ENCODE peak calls at places on chromosomes 6 and 20, in eight cellular contexts. One of them, this sample, is unnamed.

GRCh38 chr20:62625921-62626547 is 16.3 kb upstream of the SLCO4A1 start:
- DNase-seq in GM12865: no peak
- DNase-seq in AG09319: no peak
- DNase-seq in fibroblast of pulmonary artery: no peak
- DNase-seq in CD8-positive, alpha-beta T cell: no peak
- DNase-seq in GM20000: no peak
- DNase-seq in IMR-90: no peak
- DNase-seq in left lung: peak
- DNase-seq in this sample: no peak

GRCh38 chr6:26296857-26297648 is 67.9 kb upstream of the BTN3A2 start:
- DNase-seq in GM12865: no peak
- DNase-seq in AG09319: no peak
- DNase-seq in fibroblast of pulmonary artery: no peak
- DNase-seq in CD8-positive, alpha-beta T cell: no peak
- DNase-seq in GM20000: no peak
- DNase-seq in IMR-90: peak
- DNase-seq in left lung: no peak
- DNase-seq in this sample: no peak

GRCh38 chr6:115898246-115898645 is 162.4 kb downstream of the FRK start:
- DNase-seq in GM12865: no peak
- DNase-seq in AG09319: no peak
- DNase-seq in fibroblast of pulmonary artery: no peak
- DNase-seq in CD8-positive, alpha-beta T cell: no peak
- DNase-seq in GM20000: no peak
- DNase-seq in IMR-90: no peak
- DNase-seq in left lung: no peak
- DNase-seq in this sample: no peak

GRCh38 chr6:141050470-141050869 is 1082.3 kb upstream of the GJE1 start:
- DNase-seq in GM12865: no peak
- DNase-seq in AG09319: no peak
- DNase-seq in fibroblast of pulmonary artery: peak
- DNase-seq in CD8-positive, alpha-beta T cell: no peak
- DNase-seq in GM20000: no peak
- DNase-seq in IMR-90: peak
- DNase-seq in left lung: no peak
- DNase-seq in this sample: no peak

GRCh38 chr6:130303436-130303835 is 62.4 kb upstream of the TMEM200A start:
- DNase-seq in GM12865: no peak
- DNase-seq in AG09319: peak
- DNase-seq in fibroblast of pulmonary artery: no peak
- DNase-seq in CD8-positive, alpha-beta T cell: no peak
- DNase-seq in GM20000: no peak
- DNase-seq in IMR-90: peak
- DNase-seq in left lung: no peak
- DNase-seq in this sample: peak

GRCh38 chr20:47561175-47561574 is 59.5 kb downstream of the NCOA3 start:
- DNase-seq in GM12865: no peak
- DNase-seq in AG09319: peak
- DNase-seq in fibroblast of pulmonary artery: peak
- DNase-seq in CD8-positive, alpha-beta T cell: no peak
- DNase-seq in GM20000: no peak
- DNase-seq in IMR-90: peak
- DNase-seq in left lung: no peak
- DNase-seq in this sample: no peak

GRCh38 chr6:17986656-17987575 is 519 bp downstream of the KIF13A start:
- DNase-seq in GM12865: peak
- DNase-seq in AG09319: no peak
- DNase-seq in fibroblast of pulmonary artery: peak
- DNase-seq in CD8-positive, alpha-beta T cell: no peak
- DNase-seq in GM20000: peak
- DNase-seq in IMR-90: peak
- DNase-seq in left lung: peak
- DNase-seq in this sample: no peak

GRCh38 chr6:14068133-14068532 is 49.4 kb upstream of the CD83 start:
- DNase-seq in GM12865: peak
- DNase-seq in AG09319: peak
- DNase-seq in fibroblast of pulmonary artery: peak
- DNase-seq in CD8-positive, alpha-beta T cell: no peak
- DNase-seq in GM20000: no peak
- DNase-seq in IMR-90: peak
- DNase-seq in left lung: no peak
- DNase-seq in this sample: peak

GRCh38 chr6:22221630-22222029 is 75.2 kb downstream of the PRL start:
- DNase-seq in GM12865: no peak
- DNase-seq in AG09319: no peak
- DNase-seq in fibroblast of pulmonary artery: no peak
- DNase-seq in CD8-positive, alpha-beta T cell: no peak
- DNase-seq in GM20000: no peak
- DNase-seq in IMR-90: no peak
- DNase-seq in left lung: no peak
- DNase-seq in this sample: no peak

GRCh38 chr20:40258931-40259330 is 430.1 kb downstream of the MAFB start:
- DNase-seq in GM12865: no peak
- DNase-seq in AG09319: no peak
- DNase-seq in fibroblast of pulmonary artery: no peak
- DNase-seq in CD8-positive, alpha-beta T cell: no peak
- DNase-seq in GM20000: no peak
- DNase-seq in IMR-90: no peak
- DNase-seq in left lung: no peak
- DNase-seq in this sample: no peak

GRCh38 chr20:23528867-23529431 is 38.0 kb downstream of the CST8 start:
- DNase-seq in GM12865: no peak
- DNase-seq in AG09319: no peak
- DNase-seq in fibroblast of pulmonary artery: no peak
- DNase-seq in CD8-positive, alpha-beta T cell: no peak
- DNase-seq in GM20000: no peak
- DNase-seq in IMR-90: no peak
- DNase-seq in left lung: no peak
- DNase-seq in this sample: no peak

GRCh38 chr6:147950623-147950987 is 392.0 kb upstream of the SASH1 start:
- DNase-seq in GM12865: no peak
- DNase-seq in AG09319: no peak
- DNase-seq in fibroblast of pulmonary artery: peak
- DNase-seq in CD8-positive, alpha-beta T cell: no peak
- DNase-seq in GM20000: no peak
- DNase-seq in IMR-90: peak
- DNase-seq in left lung: no peak
- DNase-seq in this sample: no peak

GRCh38 chr6:160249687-160250086 is 8.9 kb downstream of the SLC22A2 start:
- DNase-seq in GM12865: no peak
- DNase-seq in AG09319: no peak
- DNase-seq in fibroblast of pulmonary artery: no peak
- DNase-seq in CD8-positive, alpha-beta T cell: no peak
- DNase-seq in GM20000: no peak
- DNase-seq in IMR-90: no peak
- DNase-seq in left lung: no peak
- DNase-seq in this sample: no peak

GRCh38 chr20:10521068-10521834 is 86.1 kb downstream of the SLX4IP start:
- DNase-seq in GM12865: no peak
- DNase-seq in AG09319: peak
- DNase-seq in fibroblast of pulmonary artery: peak
- DNase-seq in CD8-positive, alpha-beta T cell: no peak
- DNase-seq in GM20000: no peak
- DNase-seq in IMR-90: peak
- DNase-seq in left lung: no peak
- DNase-seq in this sample: no peak

GRCh38 chr20:36439040-36439730 is 102.1 kb upstream of the MYL9 start:
- DNase-seq in GM12865: peak
- DNase-seq in AG09319: no peak
- DNase-seq in fibroblast of pulmonary artery: peak
- DNase-seq in CD8-positive, alpha-beta T cell: peak
- DNase-seq in GM20000: peak
- DNase-seq in IMR-90: peak
- DNase-seq in left lung: peak
- DNase-seq in this sample: no peak

GRCh38 chr6:36609582-36609981 is 15.4 kb downstream of the SRSF3 start:
- DNase-seq in GM12865: peak
- DNase-seq in AG09319: no peak
- DNase-seq in fibroblast of pulmonary artery: no peak
- DNase-seq in CD8-positive, alpha-beta T cell: no peak
- DNase-seq in GM20000: no peak
- DNase-seq in IMR-90: no peak
- DNase-seq in left lung: no peak
- DNase-seq in this sample: no peak

GRCh38 chr20:45230631-45231030 is 9.5 kb downstream of the SEMG2 start:
- DNase-seq in GM12865: no peak
- DNase-seq in AG09319: no peak
- DNase-seq in fibroblast of pulmonary artery: no peak
- DNase-seq in CD8-positive, alpha-beta T cell: no peak
- DNase-seq in GM20000: no peak
- DNase-seq in IMR-90: no peak
- DNase-seq in left lung: no peak
- DNase-seq in this sample: no peak

GRCh38 chr20:45226287-45226686 is 5.1 kb downstream of the SEMG2 start:
- DNase-seq in GM12865: no peak
- DNase-seq in AG09319: no peak
- DNase-seq in fibroblast of pulmonary artery: no peak
- DNase-seq in CD8-positive, alpha-beta T cell: no peak
- DNase-seq in GM20000: no peak
- DNase-seq in IMR-90: no peak
- DNase-seq in left lung: no peak
- DNase-seq in this sample: no peak

DNA sequence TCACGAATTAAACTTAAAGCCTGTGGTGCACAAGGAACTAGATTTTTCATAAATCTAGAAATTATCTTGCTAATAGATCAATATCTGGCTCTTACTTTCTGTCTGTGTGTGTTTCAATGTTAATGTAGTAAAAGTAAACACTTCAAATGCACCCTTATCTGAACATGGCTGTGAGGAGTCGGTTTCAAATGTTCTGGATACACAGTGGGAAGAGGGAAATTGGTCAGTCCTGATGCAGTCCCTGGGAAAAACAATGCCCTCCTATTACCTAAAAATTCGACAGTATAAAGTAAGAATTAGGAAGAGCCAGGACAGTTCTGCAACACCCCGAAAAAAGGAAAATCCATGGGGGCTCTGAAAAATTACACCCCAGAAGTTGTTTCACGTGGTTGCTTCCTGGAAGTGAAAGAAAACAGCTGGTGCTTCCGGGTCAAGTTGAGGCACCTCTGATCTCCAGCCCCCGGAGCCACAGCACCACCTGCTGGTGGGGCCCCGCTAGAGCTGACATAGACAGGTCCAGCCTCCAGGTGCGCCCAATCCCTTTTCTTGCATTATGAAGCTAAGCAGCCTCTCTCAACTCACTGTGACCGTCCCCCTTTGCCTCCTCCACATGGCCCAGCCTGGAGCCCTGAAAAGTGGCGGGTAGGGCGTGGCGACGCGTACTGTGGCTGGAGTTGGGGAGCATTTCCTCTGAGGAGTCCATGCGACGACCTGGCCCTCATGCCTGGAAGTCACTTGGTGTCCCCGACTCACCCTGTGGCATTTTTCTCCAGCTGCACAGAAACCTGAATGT is 8.3 kb downstream of the SEMG2 start:
- DNase-seq in GM12865: peak
- DNase-seq in AG09319: no peak
- DNase-seq in fibroblast of pulmonary artery: peak
- DNase-seq in CD8-positive, alpha-beta T cell: no peak
- DNase-seq in GM20000: peak
- DNase-seq in IMR-90: no peak
- DNase-seq in left lung: peak
- DNase-seq in this sample: no peak
- TF ChIP-seq CTCF in GM12865: peak
- TF ChIP-seq CTCF in AG09319: peak
- TF ChIP-seq CTCF in fibroblast of pulmonary artery: peak
- TF ChIP-seq CTCF in CD8-positive, alpha-beta T cell: no peak
- TF ChIP-seq CTCF in GM20000: peak
- TF ChIP-seq CTCF in IMR-90: peak
- TF ChIP-seq CTCF in left lung: peak
- TF ChIP-seq CTCF in this sample: peak

DNA sequence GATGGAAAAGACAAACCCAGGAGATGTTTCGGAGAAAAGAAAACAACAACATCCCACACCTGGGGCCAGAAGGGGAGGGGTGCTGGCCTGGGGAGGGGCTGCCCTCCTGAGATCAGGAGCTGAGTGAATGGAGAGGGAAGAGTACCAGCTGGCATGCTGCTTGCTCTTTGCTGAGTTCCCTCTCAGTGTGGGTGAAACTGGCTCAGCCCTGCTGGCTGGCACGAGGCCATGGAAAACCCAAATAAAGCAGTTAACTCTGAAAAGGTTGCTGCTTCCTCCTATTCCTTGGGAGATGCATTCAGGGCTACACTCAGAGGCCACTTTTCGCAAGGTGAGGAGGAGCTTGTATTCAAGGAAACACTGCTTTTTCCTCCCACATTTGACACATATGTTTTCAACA is 8.0 kb upstream of the KCNK16 start:
- DNase-seq in GM12865: no peak
- DNase-seq in AG09319: no peak
- DNase-seq in fibroblast of pulmonary artery: no peak
- DNase-seq in CD8-positive, alpha-beta T cell: no peak
- DNase-seq in GM20000: no peak
- DNase-seq in IMR-90: no peak
- DNase-seq in left lung: no peak
- DNase-seq in this sample: no peak
- TF ChIP-seq CTCF in GM12865: no peak
- TF ChIP-seq CTCF in AG09319: no peak
- TF ChIP-seq CTCF in fibroblast of pulmonary artery: no peak
- TF ChIP-seq CTCF in CD8-positive, alpha-beta T cell: no peak
- TF ChIP-seq CTCF in GM20000: no peak
- TF ChIP-seq CTCF in IMR-90: no peak
- TF ChIP-seq CTCF in left lung: no peak
- TF ChIP-seq CTCF in this sample: no peak

GRCh38 chr6:81051952-81052351 is 700.5 kb downstream of the TENT5A start:
- DNase-seq in GM12865: no peak
- DNase-seq in AG09319: no peak
- DNase-seq in fibroblast of pulmonary artery: no peak
- DNase-seq in CD8-positive, alpha-beta T cell: no peak
- DNase-seq in GM20000: no peak
- DNase-seq in IMR-90: no peak
- DNase-seq in left lung: no peak
- DNase-seq in this sample: no peak
- TF ChIP-seq CTCF in GM12865: no peak
- TF ChIP-seq CTCF in AG09319: no peak
- TF ChIP-seq CTCF in fibroblast of pulmonary artery: no peak
- TF ChIP-seq CTCF in CD8-positive, alpha-beta T cell: no peak
- TF ChIP-seq CTCF in GM20000: no peak
- TF ChIP-seq CTCF in IMR-90: no peak
- TF ChIP-seq CTCF in left lung: no peak
- TF ChIP-seq CTCF in this sample: no peak

DNA sequence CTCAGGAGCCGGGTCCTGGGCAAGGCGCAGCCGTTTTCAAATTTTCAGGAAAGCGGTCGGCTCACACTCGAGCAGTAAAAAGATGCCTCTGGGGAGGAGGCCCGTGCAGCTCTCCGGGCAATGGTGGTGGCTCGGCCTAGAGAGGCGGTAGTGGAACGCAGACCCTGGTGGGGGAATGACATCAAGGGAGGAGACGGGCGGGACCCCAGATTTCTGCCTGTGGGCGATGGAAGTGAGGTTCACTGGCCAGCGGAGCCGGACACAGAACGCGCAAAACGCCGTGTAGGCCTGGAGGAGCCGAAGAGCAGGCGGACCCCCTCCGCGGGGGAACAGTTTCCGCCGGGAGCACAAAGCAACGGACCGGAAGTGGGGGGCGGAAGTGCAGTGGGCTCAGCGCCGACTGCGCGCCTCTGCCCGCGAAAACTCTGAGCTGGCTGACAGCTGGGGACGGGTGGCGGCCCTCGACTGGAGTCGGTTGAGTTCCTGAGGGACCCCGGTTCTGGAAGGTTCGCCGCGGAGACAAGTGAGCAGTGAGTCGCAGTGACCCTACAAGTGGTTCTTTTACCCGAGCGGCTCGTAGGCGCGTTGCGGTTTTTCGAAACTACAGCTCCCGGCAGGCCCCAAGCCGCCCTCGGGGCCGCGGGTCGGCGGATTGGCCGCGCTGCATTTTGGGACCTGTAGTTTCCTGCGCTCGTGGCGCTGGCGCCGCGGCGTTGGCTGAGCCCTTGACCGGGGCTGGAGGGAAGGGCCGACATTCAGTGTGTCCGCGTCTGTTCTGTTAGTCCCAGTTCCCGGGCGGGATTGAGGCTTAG is at the start of gene RTEL1:
- DNase-seq in GM12865: peak
- DNase-seq in AG09319: peak
- DNase-seq in fibroblast of pulmonary artery: peak
- DNase-seq in CD8-positive, alpha-beta T cell: peak
- DNase-seq in GM20000: peak
- DNase-seq in IMR-90: peak
- DNase-seq in left lung: peak
- DNase-seq in this sample: peak
- TF ChIP-seq CTCF in GM12865: no peak
- TF ChIP-seq CTCF in AG09319: no peak
- TF ChIP-seq CTCF in fibroblast of pulmonary artery: no peak
- TF ChIP-seq CTCF in CD8-positive, alpha-beta T cell: no peak
- TF ChIP-seq CTCF in GM20000: no peak
- TF ChIP-seq CTCF in IMR-90: no peak
- TF ChIP-seq CTCF in left lung: no peak
- TF ChIP-seq CTCF in this sample: no peak

This sample was measured in BJ.